ENCODE peak calls at places on chromosomes 3 and 15, in eight cellular contexts. One of them, this sample, is unnamed.
A peak's percentile ranks its signal among the peaks of the same experiment; 100 is the strongest.

GRCh38 chr3:137035631-137036030 is 77.8 kb downstream of the IL20RB start:
- DNase-seq in KG1: no peak
- DNase-seq in pancreas: no peak
- DNase-seq in hepatocyte: peak; percentile 27
- DNase-seq in B cell: no peak
- DNase-seq in PC-3: peak; percentile 45
- DNase-seq in NCI-H510A: no peak
- DNase-seq in activated T-cell treated with anti-CD3 and anti-CD28 coated beads for 24 hours: no peak
- DNase-seq in this sample: no peak

GRCh38 chr3:172379372-172379771 is 68.9 kb downstream of the GHSR start:
- DNase-seq in pancreas: no peak
- DNase-seq in B cell: no peak
- DNase-seq in KG1: no peak
- DNase-seq in hepatocyte: no peak
- DNase-seq in activated T-cell treated with anti-CD3 and anti-CD28 coated beads for 24 hours: no peak
- DNase-seq in PC-3: peak; percentile 43
- DNase-seq in NCI-H510A: no peak
- DNase-seq in this sample: no peak

GRCh38 chr15:95432878-95433405 is 897.6 kb upstream of the NR2F2 start:
- DNase-seq in B cell: no peak
- DNase-seq in NCI-H510A: no peak
- DNase-seq in hepatocyte: no peak
- DNase-seq in PC-3: no peak
- DNase-seq in KG1: no peak
- DNase-seq in pancreas: no peak
- DNase-seq in activated T-cell treated with anti-CD3 and anti-CD28 coated beads for 24 hours: no peak
- DNase-seq in this sample: no peak

GRCh38 chr15:94126999-94127398 is 104.4 kb upstream of the MCTP2 start:
- DNase-seq in NCI-H510A: peak; percentile 13
- DNase-seq in hepatocyte: no peak
- DNase-seq in B cell: no peak
- DNase-seq in activated T-cell treated with anti-CD3 and anti-CD28 coated beads for 24 hours: no peak
- DNase-seq in PC-3: no peak
- DNase-seq in KG1: no peak
- DNase-seq in pancreas: no peak
- DNase-seq in this sample: no peak

GRCh38 chr15:101201411-101202174 is 50.3 kb downstream of the CHSY1 start:
- DNase-seq in pancreas: no peak
- DNase-seq in PC-3: peak; percentile 85
- DNase-seq in NCI-H510A: no peak
- DNase-seq in activated T-cell treated with anti-CD3 and anti-CD28 coated beads for 24 hours: no peak
- DNase-seq in KG1: no peak
- DNase-seq in hepatocyte: peak; percentile 82
- DNase-seq in B cell: no peak
- DNase-seq in this sample: no peak

GRCh38 chr15:35055416-35056105 is 29.5 kb downstream of the NANOGP8 start:
- DNase-seq in NCI-H510A: no peak
- DNase-seq in hepatocyte: no peak
- DNase-seq in B cell: no peak
- DNase-seq in KG1: no peak
- DNase-seq in pancreas: no peak
- DNase-seq in PC-3: no peak
- DNase-seq in activated T-cell treated with anti-CD3 and anti-CD28 coated beads for 24 hours: no peak
- DNase-seq in this sample: no peak

GRCh38 chr15:55230051-55230670 is 33.4 kb upstream of the RSL24D1 start:
- DNase-seq in hepatocyte: no peak
- DNase-seq in B cell: no peak
- DNase-seq in NCI-H510A: no peak
- DNase-seq in pancreas: no peak
- DNase-seq in KG1: no peak
- DNase-seq in activated T-cell treated with anti-CD3 and anti-CD28 coated beads for 24 hours: no peak
- DNase-seq in PC-3: no peak
- DNase-seq in this sample: no peak

GRCh38 chr3:120052685-120053084 is 41.6 kb downstream of the GSK3B start:
- DNase-seq in activated T-cell treated with anti-CD3 and anti-CD28 coated beads for 24 hours: no peak
- DNase-seq in NCI-H510A: no peak
- DNase-seq in hepatocyte: no peak
- DNase-seq in B cell: no peak
- DNase-seq in PC-3: no peak
- DNase-seq in pancreas: no peak
- DNase-seq in KG1: no peak
- DNase-seq in this sample: no peak

GRCh38 chr3:1693145-1693544 is 405.5 kb upstream of the CNTN4 start:
- DNase-seq in B cell: no peak
- DNase-seq in pancreas: no peak
- DNase-seq in NCI-H510A: no peak
- DNase-seq in KG1: no peak
- DNase-seq in activated T-cell treated with anti-CD3 and anti-CD28 coated beads for 24 hours: no peak
- DNase-seq in hepatocyte: no peak
- DNase-seq in PC-3: no peak
- DNase-seq in this sample: no peak

GRCh38 chr3:159804726-159805410 is 183.8 kb upstream of the IL12A start:
- DNase-seq in KG1: peak; percentile 2
- DNase-seq in activated T-cell treated with anti-CD3 and anti-CD28 coated beads for 24 hours: peak; percentile 14
- DNase-seq in hepatocyte: peak; percentile 91
- DNase-seq in pancreas: no peak
- DNase-seq in NCI-H510A: peak; percentile 32
- DNase-seq in B cell: peak; percentile 17
- DNase-seq in PC-3: peak; percentile 93
- DNase-seq in this sample: peak; percentile 64

GRCh38 chr3:18134386-18135082 is 290.6 kb downstream of the SATB1 start:
- DNase-seq in KG1: no peak
- DNase-seq in hepatocyte: no peak
- DNase-seq in PC-3: peak; percentile 68
- DNase-seq in NCI-H510A: no peak
- DNase-seq in B cell: no peak
- DNase-seq in pancreas: no peak
- DNase-seq in activated T-cell treated with anti-CD3 and anti-CD28 coated beads for 24 hours: no peak
- DNase-seq in this sample: no peak

GRCh38 chr3:178060406-178060805 is 475.8 kb upstream of the KCNMB2 start:
- DNase-seq in activated T-cell treated with anti-CD3 and anti-CD28 coated beads for 24 hours: no peak
- DNase-seq in hepatocyte: peak; percentile 12
- DNase-seq in KG1: no peak
- DNase-seq in pancreas: no peak
- DNase-seq in PC-3: no peak
- DNase-seq in NCI-H510A: no peak
- DNase-seq in B cell: no peak
- DNase-seq in this sample: no peak

GRCh38 chr3:140391041-140391440 is 286.8 kb upstream of the TRIM42 start:
- DNase-seq in B cell: no peak
- DNase-seq in hepatocyte: no peak
- DNase-seq in activated T-cell treated with anti-CD3 and anti-CD28 coated beads for 24 hours: no peak
- DNase-seq in KG1: no peak
- DNase-seq in pancreas: no peak
- DNase-seq in PC-3: no peak
- DNase-seq in NCI-H510A: no peak
- DNase-seq in this sample: no peak